ENCODE peak calls at places on chromosome 14, in eight cellular contexts. R is heart left ventricle, O is coronary artery, F is cardiac fibroblast, B is HCT116, Q is neuronal stem cell, I is lung, S is fibroblast of pulmonary artery. E is an unnamed sample.

GRCh38 chr14:86799244-86799647 is 1193.7 kb downstream of the GALC start:
- DNase-seq in R (no peak), O (no peak), F (peak), B (no peak), Q (no peak), I (no peak), S (peak), E (peak)

GRCh38 chr14:63875311-63875710 is 22.5 kb downstream of the SYNE2 start:
- DNase-seq in R (peak), O (no peak), F (peak), B (no peak), Q (no peak), I (no peak), S (peak), E (peak)

GRCh38 chr14:69771136-69771535 is 4.2 kb downstream of the SRSF5 start:
- DNase-seq in R (no peak), O (no peak), F (no peak), B (no peak), Q (no peak), I (no peak), S (no peak), E (no peak)

GRCh38 chr14:24430682-24431568 is 1.2 kb downstream of the KHNYN start:
- DNase-seq in R (peak), O (no peak), F (peak), B (no peak), Q (no peak), I (no peak), S (peak), E (peak)

GRCh38 chr14:45051896-45052295 is 32.0 kb upstream of the PRPF39 start:
- DNase-seq in R (no peak), O (no peak), F (no peak), B (no peak), Q (no peak), I (no peak), S (no peak), E (no peak)

GRCh38 chr14:77086017-77086727 is 11.9 kb upstream of the CIPC start:
- DNase-seq in R (no peak), O (no peak), F (peak), B (no peak), Q (peak), I (no peak), S (peak), E (no peak)

GRCh38 chr14:68543516-68543915 is 249.4 kb downstream of the ZFP36L1 start:
- DNase-seq in R (no peak), O (no peak), F (no peak), B (no peak), Q (no peak), I (peak), S (no peak), E (no peak)

GRCh38 chr14:29321646-29322045 is 555.1 kb downstream of the FOXG1 start:
- DNase-seq in R (no peak), O (no peak), F (peak), B (no peak), Q (no peak), I (no peak), S (peak), E (peak)

GRCh38 chr14:31090872-31091764 is 64.9 kb upstream of the STRN3 start:
- DNase-seq in R (no peak), O (peak), F (peak), B (no peak), Q (no peak), I (peak), S (peak), E (peak)

GRCh38 chr14:36424478-36425102 is 95.4 kb downstream of the NKX2-1 start:
- DNase-seq in R (no peak), O (no peak), F (no peak), B (no peak), Q (no peak), I (no peak), S (no peak), E (no peak)

GRCh38 chr14:81472096-81472800 is 61.4 kb downstream of the SEL1L start:
- DNase-seq in R (no peak), O (no peak), F (no peak), B (no peak), Q (no peak), I (no peak), S (no peak), E (no peak)

GRCh38 chr14:68779761-68780323 is 13.0 kb downstream of the ZFP36L1 start:
- DNase-seq in R (peak), O (peak), F (peak), B (peak), Q (no peak), I (no peak), S (peak), E (peak)

GRCh38 chr14:30223385-30223785 is 295.7 kb upstream of the PRKD1 start:
- DNase-seq in R (peak), O (peak), F (peak), B (peak), Q (no peak), I (peak), S (peak), E (peak)

GRCh38 chr14:21100931-21101330 is at the start of gene TMEM253:
- DNase-seq in R (no peak), O (no peak), F (no peak), B (no peak), Q (no peak), I (no peak), S (no peak), E (no peak)

GRCh38 chr14:68663385-68664076 is 129.3 kb downstream of the ZFP36L1 start:
- DNase-seq in R (no peak), O (peak), F (peak), B (no peak), Q (no peak), I (no peak), S (peak), E (no peak)

GRCh38 chr14:106318700-106319099 is 792.3 kb downstream of the TMEM121 start:
- DNase-seq in R (no peak), O (no peak), F (no peak), B (no peak), Q (no peak), I (no peak), S (no peak), E (no peak)

GRCh38 chr14:68549966-68550705 is 242.7 kb downstream of the ZFP36L1 start:
- DNase-seq in R (no peak), O (no peak), F (peak), B (no peak), Q (no peak), I (no peak), S (peak), E (no peak)

GRCh38 chr14:102729268-102729667 is 48.0 kb upstream of the TRAF3 start:
- DNase-seq in R (no peak), O (no peak), F (no peak), B (no peak), Q (no peak), I (no peak), S (no peak), E (no peak)

GRCh38 chr14:20524027-20524426 is 18.7 kb downstream of the RNASE10 start:
- DNase-seq in R (no peak), O (no peak), F (no peak), B (no peak), Q (no peak), I (no peak), S (no peak), E (no peak)

GRCh38 chr14:59566281-59566680 is 10.3 kb downstream of the CCDC175 start:
- DNase-seq in R (no peak), O (no peak), F (no peak), B (no peak), Q (no peak), I (no peak), S (no peak), E (no peak)

GRCh38 chr14:102525213-102526143 is 15.9 kb upstream of the ANKRD9 start:
- DNase-seq in R (no peak), O (peak), F (peak), B (peak), Q (no peak), I (no peak), S (peak), E (peak)

GRCh38 chr14:68616255-68616902 is 176.5 kb downstream of the ZFP36L1 start:
- DNase-seq in R (no peak), O (no peak), F (peak), B (peak), Q (no peak), I (no peak), S (peak), E (peak)

GRCh38 chr14:102155150-102155549 is 15.5 kb downstream of the WDR20 start:
- DNase-seq in R (no peak), O (no peak), F (peak), B (no peak), Q (peak), I (no peak), S (peak), E (peak)

GRCh38 chr14:68386950-68387779 is 405.7 kb downstream of the ZFP36L1 start:
- DNase-seq in R (no peak), O (no peak), F (peak), B (no peak), Q (no peak), I (no peak), S (peak), E (peak)

GRCh38 chr14:70254476-70254961 is 65.8 kb upstream of the SLC8A3 start:
- DNase-seq in R (peak), O (no peak), F (peak), B (no peak), Q (peak), I (peak), S (peak), E (no peak)

DNA sequence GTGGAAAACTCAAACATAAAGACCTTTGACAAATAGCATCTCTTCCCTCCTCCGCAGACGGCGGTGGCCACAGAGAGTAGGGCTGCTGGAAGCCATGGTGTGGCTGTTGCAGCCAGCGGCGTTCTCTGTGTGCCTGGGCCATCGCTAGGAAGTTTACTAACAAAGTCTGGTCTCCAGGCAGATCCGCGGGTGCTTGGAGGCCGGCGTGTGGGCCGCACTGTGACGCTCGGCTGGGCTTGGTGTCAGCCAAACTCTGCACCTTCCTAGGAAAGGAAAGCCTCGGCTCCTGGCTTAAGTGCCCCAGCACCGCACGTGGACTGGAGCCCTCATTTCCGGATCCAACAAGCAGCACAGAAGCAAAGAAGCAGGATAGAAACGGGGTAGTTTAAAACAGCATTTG is 65.5 kb downstream of the CCDC88C start:
- DNase-seq in R (peak), O (no peak), F (peak), B (no peak), Q (no peak), I (peak), S (peak), E (peak)
- H3K4me3 ChIP-seq in R (peak), O (no peak), F (no peak), B (no peak), Q (no peak), I (no peak), S (no peak), E (no peak)

GRCh38 chr14:73743431-73743931 is 29.3 kb upstream of the PNMA1 start:
- DNase-seq in R (peak), O (peak), F (no peak), B (no peak), Q (no peak), I (peak), S (no peak), E (no peak)

GRCh38 chr14:73742520-73743238 is 28.5 kb upstream of the PNMA1 start:
- DNase-seq in R (no peak), O (peak), F (no peak), B (no peak), Q (no peak), I (no peak), S (no peak), E (no peak)

GRCh38 chr14:73741386-73741875 is 27.2 kb upstream of the PNMA1 start:
- DNase-seq in R (peak), O (no peak), F (peak), B (no peak), Q (no peak), I (peak), S (peak), E (peak)

GRCh38 chr14:73740921-73741326 is 26.7 kb upstream of the PNMA1 start:
- DNase-seq in R (peak), O (peak), F (peak), B (peak), Q (no peak), I (peak), S (peak), E (peak)

GRCh38 chr14:73741876-73742519 is 27.8 kb upstream of the PNMA1 start:
- DNase-seq in R (no peak), O (no peak), F (no peak), B (no peak), Q (no peak), I (no peak), S (no peak), E (no peak)
- H3K4me3 ChIP-seq in R (peak), O (peak), F (peak), B (peak), Q (peak), I (no peak), S (peak), E (peak)

GRCh38 chr14:50822501-50823042 is 8.4 kb downstream of the NIN start:
- DNase-seq in R (no peak), O (no peak), F (no peak), B (no peak), Q (no peak), I (no peak), S (no peak), E (no peak)

GRCh38 chr14:50823051-50823762 is 7.8 kb downstream of the NIN start:
- DNase-seq in R (peak), O (no peak), F (no peak), B (no peak), Q (no peak), I (no peak), S (no peak), E (peak)

GRCh38 chr14:50821471-50822464 is 9.2 kb downstream of the NIN start:
- DNase-seq in R (peak), O (no peak), F (no peak), B (no peak), Q (no peak), I (peak), S (no peak), E (no peak)

GRCh38 chr14:50823763-50824636 is 7.0 kb downstream of the NIN start:
- DNase-seq in R (no peak), O (no peak), F (no peak), B (no peak), Q (no peak), I (no peak), S (no peak), E (no peak)

GRCh38 chr14:50820786-50821185 is 10.2 kb downstream of the NIN start:
- DNase-seq in R (no peak), O (no peak), F (no peak), B (no peak), Q (no peak), I (no peak), S (no peak), E (no peak)
- H3K4me3 ChIP-seq in R (no peak), O (no peak), F (no peak), B (no peak), Q (no peak), I (no peak), S (no peak), E (no peak)

DNA sequence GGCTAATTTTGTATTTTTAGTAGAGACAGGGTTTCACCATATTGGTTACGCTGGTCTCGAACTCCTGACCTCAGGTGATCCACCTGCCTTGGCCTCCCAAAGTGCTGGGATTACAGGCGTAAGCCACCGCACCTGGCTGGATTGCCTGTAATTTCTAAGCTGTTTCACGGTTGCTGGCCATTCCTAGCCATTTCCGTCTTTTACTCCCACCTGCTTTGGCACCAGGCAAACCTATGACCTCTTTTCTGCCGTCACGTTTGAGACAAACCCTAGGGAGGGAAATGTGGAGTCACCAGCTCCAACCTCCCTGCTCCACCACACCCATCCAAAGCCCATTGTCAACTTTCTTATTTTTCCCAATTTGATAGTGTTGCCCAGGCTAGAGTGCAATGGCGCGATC is 1.2 kb downstream of the GPR132 start:
- DNase-seq in R (no peak), O (no peak), F (no peak), B (no peak), Q (no peak), I (no peak), S (no peak), E (no peak)
- H3K4me3 ChIP-seq in R (peak), O (peak), F (no peak), B (no peak), Q (no peak), I (no peak), S (no peak), E (no peak)

GRCh38 chr14:99592394-99592793 is 11.6 kb downstream of the CCDC85C start:
- DNase-seq in R (no peak), O (no peak), F (no peak), B (no peak), Q (no peak), I (no peak), S (no peak), E (no peak)
- H3K4me3 ChIP-seq in R (no peak), O (no peak), F (no peak), B (no peak), Q (no peak), I (no peak), S (no peak), E (no peak)

DNA sequence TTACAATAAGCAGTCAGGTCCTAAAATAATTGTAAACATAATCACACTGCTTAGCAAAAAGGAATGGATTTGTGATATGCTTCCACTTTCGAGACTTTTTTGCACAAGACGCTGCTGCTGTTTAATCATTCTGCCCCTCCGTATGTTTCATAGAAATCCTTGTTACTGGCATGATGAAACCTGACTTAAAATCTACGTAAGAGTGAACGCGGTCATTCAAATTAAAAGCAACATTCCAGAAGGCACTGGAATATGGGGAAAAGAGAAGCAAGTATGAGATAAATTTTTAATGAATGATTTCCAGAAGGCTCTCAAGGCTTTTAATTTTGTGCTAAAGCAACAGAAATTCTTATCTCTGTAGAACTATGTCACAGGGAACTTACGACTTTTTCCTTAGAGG is 1.1 kb downstream of the CNIH1 start:
- DNase-seq in R (no peak), O (no peak), F (peak), B (no peak), Q (no peak), I (no peak), S (peak), E (peak)
- H3K4me3 ChIP-seq in R (peak), O (peak), F (peak), B (peak), Q (peak), I (no peak), S (peak), E (peak)

DNA sequence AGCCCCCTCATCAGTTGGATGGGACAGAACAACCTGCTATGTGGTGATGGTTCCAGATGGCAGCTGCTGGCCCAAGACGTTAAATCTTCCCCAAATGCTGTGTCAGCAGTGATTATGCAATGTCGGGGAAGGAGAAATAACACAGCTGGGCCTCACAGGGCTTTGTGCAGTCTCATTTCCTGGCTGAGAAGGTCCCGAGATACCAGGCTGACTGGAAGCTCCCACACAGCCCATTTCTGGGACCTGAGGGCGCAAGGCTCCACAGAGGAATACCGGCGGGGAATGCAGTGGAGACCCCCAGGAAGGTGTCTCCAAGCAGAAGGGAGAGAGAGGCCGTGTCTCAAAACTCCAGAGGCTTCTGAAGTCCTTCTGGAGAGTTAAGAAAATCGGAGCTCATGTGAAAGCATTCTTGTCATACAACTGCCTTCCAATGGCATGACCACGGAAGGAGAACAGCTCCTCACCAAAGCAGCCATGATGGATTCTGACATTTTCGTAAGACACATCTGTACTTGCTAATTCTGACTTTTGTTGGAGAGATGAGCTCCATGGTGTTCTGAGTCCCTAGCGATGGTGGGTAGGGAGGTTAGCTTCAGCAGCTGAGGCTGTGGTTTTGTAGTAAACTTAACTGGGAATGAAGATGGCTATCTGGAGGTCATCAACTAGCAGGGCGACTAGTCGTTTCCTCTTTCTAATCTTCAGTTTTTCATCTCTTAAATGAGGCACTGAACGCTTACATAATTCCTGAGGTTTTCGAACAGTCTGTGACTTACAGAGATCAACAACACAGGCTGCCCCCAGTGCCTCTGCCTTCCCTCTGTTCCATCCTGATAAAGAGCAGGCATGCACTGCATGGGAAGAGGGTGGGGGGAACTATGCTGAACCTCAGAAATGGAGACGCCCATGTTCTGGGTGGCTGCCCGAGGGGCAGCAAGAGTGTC is 28.4 kb upstream of the DICER1 start:
- DNase-seq in R (peak), O (peak), F (peak), B (no peak), Q (no peak), I (peak), S (peak), E (peak)
- H3K4me3 ChIP-seq in R (peak), O (peak), F (no peak), B (no peak), Q (no peak), I (no peak), S (peak), E (no peak)

DNA sequence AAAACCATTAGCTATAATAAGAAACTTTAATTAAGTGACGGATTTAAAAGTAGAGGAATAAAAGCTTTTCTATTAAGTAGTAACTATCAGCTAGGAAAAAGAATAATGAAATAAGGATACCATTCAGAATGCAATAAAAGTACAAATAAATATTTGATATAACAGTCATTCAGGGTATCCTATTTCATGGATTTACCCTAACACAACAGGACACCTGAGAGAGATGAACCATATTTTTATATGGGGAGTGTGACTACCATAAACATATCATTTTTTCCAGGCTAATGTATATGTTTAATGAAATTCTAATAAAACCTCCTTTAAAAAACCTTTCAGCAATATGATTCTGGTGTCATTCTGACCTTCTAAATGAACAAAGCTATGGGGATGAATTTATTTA is 393.8 kb downstream of the SNAPC1 start:
- DNase-seq in R (no peak), O (no peak), F (no peak), B (no peak), Q (no peak), I (no peak), S (no peak), E (no peak)
- H3K4me3 ChIP-seq in R (no peak), O (no peak), F (no peak), B (no peak), Q (no peak), I (no peak), S (no peak), E (no peak)